ENCODE peak calls at places on chromosomes 13 and 19, in six cellular contexts. H, N, A, E, P and W are unnamed samples.

GRCh38 chr19:46374526-46375475 is 27.9 kb downstream of the PPP5C start:
- DNase-seq in H (no peak), N (no peak), A (no peak), E (no peak), P (no peak), W (no peak)

GRCh38 chr13:99982021-99982740 is 597 bp downstream of the ZIC2 start:
- DNase-seq in H (no peak), N (no peak), A (peak; percentile 46), E (no peak), P (peak; percentile 46), W (no peak)

GRCh38 chr19:407501-408440 is 1.2 kb downstream of the C2CD4C start:
- DNase-seq in H (no peak), N (no peak), A (peak; percentile 45), E (no peak), P (no peak), W (no peak)

GRCh38 chr13:48873081-48873480 is 102.6 kb upstream of the FNDC3A start:
- DNase-seq in H (no peak), N (no peak), A (no peak), E (no peak), P (no peak), W (no peak)

GRCh38 chr13:112769615-112770014 is 79.8 kb downstream of the ATP11A start:
- DNase-seq in H (no peak), N (no peak), A (no peak), E (no peak), P (no peak), W (no peak)

GRCh38 chr19:47021536-47022139 is 2.0 kb downstream of the NPAS1 start:
- DNase-seq in H (peak; percentile 59), N (no peak), A (no peak), E (no peak), P (no peak), W (no peak)

GRCh38 chr19:45781282-45782161 is 768 bp downstream of the DMPK start:
- DNase-seq in H (no peak), N (no peak), A (peak; percentile 65), E (no peak), P (no peak), W (no peak)

GRCh38 chr13:40376867-40377266 is 289.6 kb downstream of the FOXO1 start:
- DNase-seq in H (no peak), N (no peak), A (no peak), E (no peak), P (no peak), W (no peak)

GRCh38 chr19:44587863-44588752 is 25.3 kb upstream of the IGSF23 start:
- DNase-seq in H (no peak), N (no peak), A (no peak), E (peak; percentile 86), P (peak; percentile 93), W (no peak)

GRCh38 chr19:29365836-29366417 is 153.0 kb upstream of the UQCRFS1 start:
- DNase-seq in H (no peak), N (no peak), A (no peak), E (no peak), P (no peak), W (no peak)

GRCh38 chr19:16295071-16295470 is 29.6 kb upstream of the KLF2 start:
- DNase-seq in H (no peak), N (no peak), A (peak; percentile 57), E (no peak), P (no peak), W (no peak)

GRCh38 chr19:33670398-33670797 is 48.6 kb downstream of the CHST8 start:
- DNase-seq in H (no peak), N (no peak), A (no peak), E (no peak), P (no peak), W (no peak)

GRCh38 chr13:33057019-33057785 is 41.0 kb downstream of the KL start:
- DNase-seq in H (no peak), N (no peak), A (no peak), E (no peak), P (peak; percentile 23), W (no peak)

GRCh38 chr19:34310494-34310981 is 54.5 kb upstream of the GPI start:
- DNase-seq in H (no peak), N (no peak), A (no peak), E (no peak), P (no peak), W (peak; percentile 96)

GRCh38 chr13:92407858-92408257 is 818.7 kb upstream of the GPC6 start:
- DNase-seq in H (peak; percentile 38), N (no peak), A (no peak), E (no peak), P (no peak), W (no peak)

GRCh38 chr19:6091771-6092291 is 18.5 kb downstream of the RFX2 start:
- DNase-seq in H (no peak), N (no peak), A (no peak), E (no peak), P (peak; percentile 56), W (no peak)

GRCh38 chr13:60091573-60091972 is 72.2 kb downstream of the DIAPH3 start:
- DNase-seq in H (no peak), N (no peak), A (no peak), E (no peak), P (no peak), W (no peak)

GRCh38 chr19:29495971-29496441 is 29.8 kb upstream of the VSTM2B start:
- DNase-seq in H (no peak), N (no peak), A (no peak), E (no peak), P (no peak), W (no peak)

GRCh38 chr19:38004505-38005223 is 97.7 kb downstream of the SIPA1L3 start:
- DNase-seq in H (peak; percentile 71), N (no peak), A (peak; percentile 89), E (peak; percentile 91), P (peak; percentile 97), W (peak; percentile 87)

GRCh38 chr13:70623260-70623659 is 515.0 kb upstream of the KLHL1 start:
- DNase-seq in H (no peak), N (no peak), A (no peak), E (no peak), P (peak; percentile 14), W (no peak)

GRCh38 chr13:87334176-87334575 is 337.0 kb upstream of the SLITRK5 start:
- DNase-seq in H (no peak), N (no peak), A (no peak), E (no peak), P (no peak), W (no peak)

GRCh38 chr19:4557186-4557970 is 2.1 kb downstream of the SEMA6B start:
- DNase-seq in H (peak; percentile 67), N (no peak), A (no peak), E (no peak), P (no peak), W (no peak)

GRCh38 chr19:5147074-5147970 is 178.4 kb downstream of the KDM4B start:
- DNase-seq in H (no peak), N (no peak), A (peak; percentile 40), E (no peak), P (no peak), W (no peak)

GRCh38 chr19:4035582-4035981 is 28.0 kb downstream of the PIAS4 start:
- DNase-seq in H (no peak), N (no peak), A (no peak), E (no peak), P (no peak), W (no peak)

GRCh38 chr13:63287926-63288325 is 1872.3 kb upstream of the PCDH20 start:
- DNase-seq in H (no peak), N (no peak), A (no peak), E (no peak), P (no peak), W (no peak)

GRCh38 chr19:15213715-15214381 is 13.1 kb upstream of the NOTCH3 start:
- DNase-seq in H (peak; percentile 25), N (no peak), A (peak; percentile 92), E (no peak), P (no peak), W (no peak)

GRCh38 chr13:46211521-46212351 is at the start of gene LRRC63:
- DNase-seq in H (peak; percentile 72), N (peak; percentile 71), A (peak; percentile 90), E (no peak), P (peak; percentile 44), W (no peak)

GRCh38 chr19:56170261-56170660 is 5.5 kb upstream of the GALP start:
- DNase-seq in H (no peak), N (no peak), A (no peak), E (no peak), P (peak; percentile 50), W (no peak)

GRCh38 chr19:17244618-17245534 is 843 bp downstream of the NR2F6 start:
- DNase-seq in H (no peak), N (no peak), A (peak; percentile 64), E (no peak), P (no peak), W (no peak)

GRCh38 chr13:73608157-73608516 is 526.1 kb downstream of the KLF12 start:
- DNase-seq in H (no peak), N (no peak), A (no peak), E (no peak), P (no peak), W (no peak)

GRCh38 chr13:30111810-30112209 is 195.5 kb downstream of the KATNAL1 start:
- DNase-seq in H (peak; percentile 31), N (no peak), A (no peak), E (no peak), P (no peak), W (no peak)

GRCh38 chr19:49515767-49516166 is 3.3 kb downstream of the FCGRT start:
- DNase-seq in H (no peak), N (no peak), A (peak; percentile 82), E (no peak), P (no peak), W (no peak)

GRCh38 chr13:38173403-38173802 is 176.2 kb upstream of the UFM1 start:
- DNase-seq in H (no peak), N (no peak), A (no peak), E (no peak), P (no peak), W (no peak)

GRCh38 chr19:5063873-5064645 is 95.1 kb downstream of the KDM4B start:
- DNase-seq in H (no peak), N (no peak), A (no peak), E (no peak), P (no peak), W (no peak)

GRCh38 chr19:44512326-44513298 is 12.3 kb upstream of the ZNF180 start:
- DNase-seq in H (peak; percentile 82), N (no peak), A (no peak), E (peak; percentile 34), P (peak; percentile 14), W (peak; percentile 30)

GRCh38 chr13:22893149-22893548 is 287.6 kb upstream of the SGCG start:
- DNase-seq in H (no peak), N (no peak), A (no peak), E (no peak), P (no peak), W (no peak)

GRCh38 chr13:95185311-95185710 is 115.9 kb downstream of the ABCC4 start:
- DNase-seq in H (no peak), N (no peak), A (no peak), E (no peak), P (no peak), W (no peak)

GRCh38 chr13:28173793-28174192 is 35.4 kb downstream of the PAN3 start:
- DNase-seq in H (no peak), N (no peak), A (no peak), E (no peak), P (no peak), W (no peak)

GRCh38 chr19:2582984-2583956 is 107.3 kb downstream of the GADD45B start:
- DNase-seq in H (no peak), N (no peak), A (no peak), E (no peak), P (no peak), W (no peak)